ENCODE peak calls at places on chromosomes 13 and 19, in ten cellular contexts. One of them, this sample, is unnamed.

GRCh38 chr13:101417043-101417406 is 717 bp upstream of the NALCN start:
- DNase-seq in activated CD4-positive, alpha-beta T cell treated with anti-CD3 and anti-CD28 coated beads, Interleukin-2, amount 50 U/mL, for 48 hours: no peak
- DNase-seq in pancreas: no peak
- DNase-seq in substantia nigra: no peak
- DNase-seq in hepatocyte: no peak
- DNase-seq in Kasumi-1: no peak
- DNase-seq in MCF 10A: peak; percentile 89
- DNase-seq in cardiac muscle cell: no peak
- DNase-seq in heart left ventricle: no peak
- DNase-seq in Ammon's horn: no peak
- DNase-seq in this sample: peak; percentile 48

GRCh38 chr13:61148691-61149332 is 266.8 kb downstream of the PCDH20 start:
- DNase-seq in activated CD4-positive, alpha-beta T cell treated with anti-CD3 and anti-CD28 coated beads, Interleukin-2, amount 50 U/mL, for 48 hours: no peak
- DNase-seq in pancreas: no peak
- DNase-seq in substantia nigra: no peak
- DNase-seq in hepatocyte: no peak
- DNase-seq in Kasumi-1: no peak
- DNase-seq in MCF 10A: no peak
- DNase-seq in cardiac muscle cell: no peak
- DNase-seq in heart left ventricle: no peak
- DNase-seq in Ammon's horn: no peak
- DNase-seq in this sample: peak; percentile 97

GRCh38 chr13:33994198-33994597 is 176.2 kb downstream of the RFC3 start:
- DNase-seq in activated CD4-positive, alpha-beta T cell treated with anti-CD3 and anti-CD28 coated beads, Interleukin-2, amount 50 U/mL, for 48 hours: no peak
- DNase-seq in pancreas: no peak
- DNase-seq in substantia nigra: no peak
- DNase-seq in hepatocyte: no peak
- DNase-seq in Kasumi-1: no peak
- DNase-seq in MCF 10A: no peak
- DNase-seq in cardiac muscle cell: no peak
- DNase-seq in heart left ventricle: no peak
- DNase-seq in Ammon's horn: no peak
- DNase-seq in this sample: no peak

GRCh38 chr19:50024719-50025021 is 502 bp downstream of the VRK3 start:
- DNase-seq in activated CD4-positive, alpha-beta T cell treated with anti-CD3 and anti-CD28 coated beads, Interleukin-2, amount 50 U/mL, for 48 hours: no peak
- DNase-seq in pancreas: no peak
- DNase-seq in substantia nigra: no peak
- DNase-seq in hepatocyte: no peak
- DNase-seq in Kasumi-1: no peak
- DNase-seq in MCF 10A: no peak
- DNase-seq in cardiac muscle cell: no peak
- DNase-seq in heart left ventricle: no peak
- DNase-seq in Ammon's horn: no peak
- DNase-seq in this sample: peak; percentile 9

GRCh38 chr19:58056261-58056660 is 2.8 kb upstream of the ZNF135 start:
- DNase-seq in activated CD4-positive, alpha-beta T cell treated with anti-CD3 and anti-CD28 coated beads, Interleukin-2, amount 50 U/mL, for 48 hours: no peak
- DNase-seq in pancreas: no peak
- DNase-seq in substantia nigra: no peak
- DNase-seq in hepatocyte: no peak
- DNase-seq in Kasumi-1: no peak
- DNase-seq in MCF 10A: no peak
- DNase-seq in cardiac muscle cell: no peak
- DNase-seq in heart left ventricle: no peak
- DNase-seq in Ammon's horn: no peak
- DNase-seq in this sample: no peak

GRCh38 chr19:45645631-45646344 is 6.6 kb upstream of the EML2 start:
- DNase-seq in activated CD4-positive, alpha-beta T cell treated with anti-CD3 and anti-CD28 coated beads, Interleukin-2, amount 50 U/mL, for 48 hours: peak; percentile 89
- DNase-seq in pancreas: peak; percentile 89
- DNase-seq in substantia nigra: peak; percentile 84
- DNase-seq in hepatocyte: peak; percentile 93
- DNase-seq in Kasumi-1: no peak
- DNase-seq in MCF 10A: peak; percentile 81
- DNase-seq in cardiac muscle cell: peak; percentile 93
- DNase-seq in heart left ventricle: peak; percentile 85
- DNase-seq in Ammon's horn: peak; percentile 98
- DNase-seq in this sample: peak; percentile 97

GRCh38 chr13:85798999-85799646 is at the start of gene SLITRK6:
- DNase-seq in activated CD4-positive, alpha-beta T cell treated with anti-CD3 and anti-CD28 coated beads, Interleukin-2, amount 50 U/mL, for 48 hours: no peak
- DNase-seq in pancreas: no peak
- DNase-seq in substantia nigra: no peak
- DNase-seq in hepatocyte: peak; percentile 75
- DNase-seq in Kasumi-1: no peak
- DNase-seq in MCF 10A: peak; percentile 90
- DNase-seq in cardiac muscle cell: peak; percentile 44
- DNase-seq in heart left ventricle: no peak
- DNase-seq in Ammon's horn: no peak
- DNase-seq in this sample: peak; percentile 80

GRCh38 chr13:110874508-110874960 is 40.3 kb downstream of the ANKRD10 start:
- DNase-seq in activated CD4-positive, alpha-beta T cell treated with anti-CD3 and anti-CD28 coated beads, Interleukin-2, amount 50 U/mL, for 48 hours: peak; percentile 82
- DNase-seq in pancreas: peak; percentile 89
- DNase-seq in substantia nigra: peak; percentile 64
- DNase-seq in hepatocyte: peak; percentile 87
- DNase-seq in Kasumi-1: peak; percentile 45
- DNase-seq in MCF 10A: peak; percentile 80
- DNase-seq in cardiac muscle cell: peak; percentile 84
- DNase-seq in heart left ventricle: peak; percentile 90
- DNase-seq in Ammon's horn: peak; percentile 67
- DNase-seq in this sample: peak; percentile 86

GRCh38 chr13:48896312-48896711 is 79.4 kb upstream of the FNDC3A start:
- DNase-seq in activated CD4-positive, alpha-beta T cell treated with anti-CD3 and anti-CD28 coated beads, Interleukin-2, amount 50 U/mL, for 48 hours: no peak
- DNase-seq in pancreas: no peak
- DNase-seq in substantia nigra: no peak
- DNase-seq in hepatocyte: no peak
- DNase-seq in Kasumi-1: peak; percentile 63
- DNase-seq in MCF 10A: peak; percentile 55
- DNase-seq in cardiac muscle cell: no peak
- DNase-seq in heart left ventricle: no peak
- DNase-seq in Ammon's horn: no peak
- DNase-seq in this sample: no peak

GRCh38 chr13:80262051-80262695 is 78.8 kb downstream of the SPRY2 start:
- DNase-seq in activated CD4-positive, alpha-beta T cell treated with anti-CD3 and anti-CD28 coated beads, Interleukin-2, amount 50 U/mL, for 48 hours: no peak
- DNase-seq in pancreas: no peak
- DNase-seq in substantia nigra: no peak
- DNase-seq in hepatocyte: no peak
- DNase-seq in Kasumi-1: no peak
- DNase-seq in MCF 10A: no peak
- DNase-seq in cardiac muscle cell: no peak
- DNase-seq in heart left ventricle: no peak
- DNase-seq in Ammon's horn: no peak
- DNase-seq in this sample: no peak

GRCh38 chr13:40197936-40198335 is 468.5 kb downstream of the FOXO1 start:
- DNase-seq in activated CD4-positive, alpha-beta T cell treated with anti-CD3 and anti-CD28 coated beads, Interleukin-2, amount 50 U/mL, for 48 hours: no peak
- DNase-seq in pancreas: no peak
- DNase-seq in substantia nigra: no peak
- DNase-seq in hepatocyte: no peak
- DNase-seq in Kasumi-1: no peak
- DNase-seq in MCF 10A: no peak
- DNase-seq in cardiac muscle cell: peak; percentile 37
- DNase-seq in heart left ventricle: no peak
- DNase-seq in Ammon's horn: no peak
- DNase-seq in this sample: no peak

GRCh38 chr13:51534075-51534817 is 50.0 kb upstream of the WDFY2 start:
- DNase-seq in activated CD4-positive, alpha-beta T cell treated with anti-CD3 and anti-CD28 coated beads, Interleukin-2, amount 50 U/mL, for 48 hours: peak; percentile 41
- DNase-seq in pancreas: no peak
- DNase-seq in substantia nigra: peak; percentile 6
- DNase-seq in hepatocyte: no peak
- DNase-seq in Kasumi-1: peak; percentile 64
- DNase-seq in MCF 10A: peak; percentile 62
- DNase-seq in cardiac muscle cell: no peak
- DNase-seq in heart left ventricle: peak; percentile 49
- DNase-seq in Ammon's horn: peak; percentile 63
- DNase-seq in this sample: peak; percentile 53

GRCh38 chr13:97403893-97404683 is 29.9 kb upstream of the RAP2A start:
- DNase-seq in activated CD4-positive, alpha-beta T cell treated with anti-CD3 and anti-CD28 coated beads, Interleukin-2, amount 50 U/mL, for 48 hours: no peak
- DNase-seq in pancreas: no peak
- DNase-seq in substantia nigra: no peak
- DNase-seq in hepatocyte: no peak
- DNase-seq in Kasumi-1: no peak
- DNase-seq in MCF 10A: no peak
- DNase-seq in cardiac muscle cell: no peak
- DNase-seq in heart left ventricle: no peak
- DNase-seq in Ammon's horn: no peak
- DNase-seq in this sample: no peak

GRCh38 chr19:11465605-11466004 is 15.2 kb downstream of the ELAVL3 start:
- DNase-seq in activated CD4-positive, alpha-beta T cell treated with anti-CD3 and anti-CD28 coated beads, Interleukin-2, amount 50 U/mL, for 48 hours: no peak
- DNase-seq in pancreas: no peak
- DNase-seq in substantia nigra: no peak
- DNase-seq in hepatocyte: no peak
- DNase-seq in Kasumi-1: no peak
- DNase-seq in MCF 10A: no peak
- DNase-seq in cardiac muscle cell: no peak
- DNase-seq in heart left ventricle: no peak
- DNase-seq in Ammon's horn: no peak
- DNase-seq in this sample: no peak

GRCh38 chr13:51249254-51249653 is 27.1 kb downstream of the FAM124A start:
- DNase-seq in activated CD4-positive, alpha-beta T cell treated with anti-CD3 and anti-CD28 coated beads, Interleukin-2, amount 50 U/mL, for 48 hours: no peak
- DNase-seq in pancreas: no peak
- DNase-seq in substantia nigra: no peak
- DNase-seq in hepatocyte: no peak
- DNase-seq in Kasumi-1: no peak
- DNase-seq in MCF 10A: peak; percentile 67
- DNase-seq in cardiac muscle cell: no peak
- DNase-seq in heart left ventricle: no peak
- DNase-seq in Ammon's horn: no peak
- DNase-seq in this sample: no peak

GRCh38 chr13:22801402-22802003 is 379.3 kb upstream of the SGCG start:
- DNase-seq in activated CD4-positive, alpha-beta T cell treated with anti-CD3 and anti-CD28 coated beads, Interleukin-2, amount 50 U/mL, for 48 hours: no peak
- DNase-seq in pancreas: no peak
- DNase-seq in substantia nigra: no peak
- DNase-seq in hepatocyte: peak; percentile 15
- DNase-seq in Kasumi-1: peak; percentile 4
- DNase-seq in MCF 10A: no peak
- DNase-seq in cardiac muscle cell: no peak
- DNase-seq in heart left ventricle: no peak
- DNase-seq in Ammon's horn: peak; percentile 58
- DNase-seq in this sample: peak; percentile 33

GRCh38 chr19:10946964-10947657 is 13.7 kb upstream of the SMARCA4 start:
- DNase-seq in activated CD4-positive, alpha-beta T cell treated with anti-CD3 and anti-CD28 coated beads, Interleukin-2, amount 50 U/mL, for 48 hours: no peak
- DNase-seq in pancreas: no peak
- DNase-seq in substantia nigra: no peak
- DNase-seq in hepatocyte: no peak
- DNase-seq in Kasumi-1: no peak
- DNase-seq in MCF 10A: peak; percentile 47
- DNase-seq in cardiac muscle cell: no peak
- DNase-seq in heart left ventricle: no peak
- DNase-seq in Ammon's horn: no peak
- DNase-seq in this sample: peak; percentile 82

GRCh38 chr13:86085890-86086289 is 286.7 kb upstream of the SLITRK6 start:
- DNase-seq in activated CD4-positive, alpha-beta T cell treated with anti-CD3 and anti-CD28 coated beads, Interleukin-2, amount 50 U/mL, for 48 hours: no peak
- DNase-seq in pancreas: no peak
- DNase-seq in substantia nigra: no peak
- DNase-seq in hepatocyte: no peak
- DNase-seq in Kasumi-1: peak; percentile 29
- DNase-seq in MCF 10A: peak; percentile 14
- DNase-seq in cardiac muscle cell: no peak
- DNase-seq in heart left ventricle: no peak
- DNase-seq in Ammon's horn: no peak
- DNase-seq in this sample: peak; percentile 1

GRCh38 chr13:111130111-111130508 is 15.0 kb downstream of the ARHGEF7 start:
- DNase-seq in activated CD4-positive, alpha-beta T cell treated with anti-CD3 and anti-CD28 coated beads, Interleukin-2, amount 50 U/mL, for 48 hours: no peak
- DNase-seq in pancreas: no peak
- DNase-seq in substantia nigra: no peak
- DNase-seq in hepatocyte: no peak
- DNase-seq in Kasumi-1: no peak
- DNase-seq in MCF 10A: no peak
- DNase-seq in cardiac muscle cell: no peak
- DNase-seq in heart left ventricle: no peak
- DNase-seq in Ammon's horn: no peak
- DNase-seq in this sample: no peak

GRCh38 chr19:22600690-22601648 is 33.2 kb upstream of the ZNF492 start:
- DNase-seq in activated CD4-positive, alpha-beta T cell treated with anti-CD3 and anti-CD28 coated beads, Interleukin-2, amount 50 U/mL, for 48 hours: no peak
- DNase-seq in pancreas: no peak
- DNase-seq in substantia nigra: no peak
- DNase-seq in hepatocyte: no peak
- DNase-seq in Kasumi-1: no peak
- DNase-seq in MCF 10A: no peak
- DNase-seq in cardiac muscle cell: no peak
- DNase-seq in heart left ventricle: no peak
- DNase-seq in Ammon's horn: no peak
- DNase-seq in this sample: no peak

GRCh38 chr13:111410232-111411021 is 90.0 kb downstream of the TEX29 start:
- DNase-seq in activated CD4-positive, alpha-beta T cell treated with anti-CD3 and anti-CD28 coated beads, Interleukin-2, amount 50 U/mL, for 48 hours: no peak
- DNase-seq in pancreas: no peak
- DNase-seq in substantia nigra: no peak
- DNase-seq in hepatocyte: no peak
- DNase-seq in Kasumi-1: no peak
- DNase-seq in MCF 10A: no peak
- DNase-seq in cardiac muscle cell: no peak
- DNase-seq in heart left ventricle: no peak
- DNase-seq in Ammon's horn: no peak
- DNase-seq in this sample: no peak

GRCh38 chr19:35703343-35703742 is 1.0 kb upstream of the ZBTB32 start:
- DNase-seq in activated CD4-positive, alpha-beta T cell treated with anti-CD3 and anti-CD28 coated beads, Interleukin-2, amount 50 U/mL, for 48 hours: no peak
- DNase-seq in pancreas: peak; percentile 90
- DNase-seq in substantia nigra: no peak
- DNase-seq in hepatocyte: no peak
- DNase-seq in Kasumi-1: no peak
- DNase-seq in MCF 10A: no peak
- DNase-seq in cardiac muscle cell: no peak
- DNase-seq in heart left ventricle: no peak
- DNase-seq in Ammon's horn: no peak
- DNase-seq in this sample: no peak

GRCh38 chr13:114119196-114119595 is 13.2 kb downstream of the RASA3 start:
- DNase-seq in activated CD4-positive, alpha-beta T cell treated with anti-CD3 and anti-CD28 coated beads, Interleukin-2, amount 50 U/mL, for 48 hours: no peak
- DNase-seq in pancreas: peak; percentile 59
- DNase-seq in substantia nigra: no peak
- DNase-seq in hepatocyte: peak; percentile 80
- DNase-seq in Kasumi-1: no peak
- DNase-seq in MCF 10A: peak; percentile 49
- DNase-seq in cardiac muscle cell: peak; percentile 44
- DNase-seq in heart left ventricle: peak; percentile 59
- DNase-seq in Ammon's horn: no peak
- DNase-seq in this sample: peak; percentile 89

GRCh38 chr19:39969681-39970423 is 1.1 kb upstream of the PSMC4 start:
- DNase-seq in activated CD4-positive, alpha-beta T cell treated with anti-CD3 and anti-CD28 coated beads, Interleukin-2, amount 50 U/mL, for 48 hours: peak; percentile 37
- DNase-seq in pancreas: no peak
- DNase-seq in substantia nigra: no peak
- DNase-seq in hepatocyte: no peak
- DNase-seq in Kasumi-1: no peak
- DNase-seq in MCF 10A: no peak
- DNase-seq in cardiac muscle cell: no peak
- DNase-seq in heart left ventricle: no peak
- DNase-seq in Ammon's horn: no peak
- DNase-seq in this sample: no peak

GRCh38 chr19:47653856-47654255 is 44.9 kb downstream of the BICRA start:
- DNase-seq in activated CD4-positive, alpha-beta T cell treated with anti-CD3 and anti-CD28 coated beads, Interleukin-2, amount 50 U/mL, for 48 hours: no peak
- DNase-seq in pancreas: peak; percentile 9
- DNase-seq in substantia nigra: no peak
- DNase-seq in hepatocyte: no peak
- DNase-seq in Kasumi-1: no peak
- DNase-seq in MCF 10A: no peak
- DNase-seq in cardiac muscle cell: no peak
- DNase-seq in heart left ventricle: no peak
- DNase-seq in Ammon's horn: no peak
- DNase-seq in this sample: no peak

GRCh38 chr19:46615966-46616365 is 8.9 kb downstream of the PTGIR start:
- DNase-seq in activated CD4-positive, alpha-beta T cell treated with anti-CD3 and anti-CD28 coated beads, Interleukin-2, amount 50 U/mL, for 48 hours: no peak
- DNase-seq in pancreas: peak; percentile 20
- DNase-seq in substantia nigra: no peak
- DNase-seq in hepatocyte: no peak
- DNase-seq in Kasumi-1: no peak
- DNase-seq in MCF 10A: no peak
- DNase-seq in cardiac muscle cell: no peak
- DNase-seq in heart left ventricle: no peak
- DNase-seq in Ammon's horn: no peak
- DNase-seq in this sample: no peak

GRCh38 chr19:31349160-31349881 is at the start of gene TSHZ3:
- DNase-seq in activated CD4-positive, alpha-beta T cell treated with anti-CD3 and anti-CD28 coated beads, Interleukin-2, amount 50 U/mL, for 48 hours: peak; percentile 59
- DNase-seq in pancreas: peak; percentile 80
- DNase-seq in substantia nigra: no peak
- DNase-seq in hepatocyte: peak; percentile 80
- DNase-seq in Kasumi-1: peak; percentile 49
- DNase-seq in MCF 10A: no peak
- DNase-seq in cardiac muscle cell: peak; percentile 61
- DNase-seq in heart left ventricle: peak; percentile 84
- DNase-seq in Ammon's horn: peak; percentile 65
- DNase-seq in this sample: peak; percentile 82

GRCh38 chr19:13095934-13096890 is 6.4 kb downstream of the LYL1 start:
- DNase-seq in activated CD4-positive, alpha-beta T cell treated with anti-CD3 and anti-CD28 coated beads, Interleukin-2, amount 50 U/mL, for 48 hours: peak; percentile 33
- DNase-seq in pancreas: peak; percentile 72
- DNase-seq in substantia nigra: no peak
- DNase-seq in hepatocyte: peak; percentile 65
- DNase-seq in Kasumi-1: peak; percentile 70
- DNase-seq in MCF 10A: no peak
- DNase-seq in cardiac muscle cell: peak; percentile 73
- DNase-seq in heart left ventricle: no peak
- DNase-seq in Ammon's horn: no peak
- DNase-seq in this sample: no peak

This sample was measured in A673.